ENCODE peak calls at places on chromosomes 6 and 20, in four cellular contexts. V is GM12878, Z is K562, H is HepG2. O is an unnamed sample.

GRCh38 chr6:33297956-33298772 is 578 bp downstream of the RGL2 start:
- DNase-seq in V (no peak), Z (peak; percentile 92), H (peak; percentile 80), O (peak; percentile 84)

GRCh38 chr6:140475086-140475485 is 1100.6 kb upstream of the CITED2 start:
- DNase-seq in V (no peak), Z (no peak), H (no peak), O (no peak)

GRCh38 chr6:46323312-46323965 is 152.7 kb upstream of the ENPP5 start:
- DNase-seq in V (no peak), Z (no peak), H (no peak), O (no peak)

GRCh38 chr20:14342910-14343309 is 5.5 kb upstream of the FLRT3 start:
- DNase-seq in V (no peak), Z (no peak), H (no peak), O (no peak)

GRCh38 chr6:161214722-161215121 is 59.1 kb downstream of the AGPAT4 start:
- DNase-seq in V (no peak), Z (peak; percentile 75), H (no peak), O (no peak)

GRCh38 chr6:40077315-40077714 is 143.1 kb upstream of the MOCS1 start:
- DNase-seq in V (no peak), Z (no peak), H (no peak), O (no peak)

GRCh38 chr20:3137492-3137891 is 22.2 kb downstream of the FASTKD5 start:
- DNase-seq in V (no peak), Z (no peak), H (no peak), O (no peak)

GRCh38 chr20:23366384-23366783 is 4.4 kb downstream of the GZF1 start:
- DNase-seq in V (no peak), Z (no peak), H (no peak), O (no peak)

GRCh38 chr20:57651977-57652864 is 32.0 kb upstream of the ZBP1 start:
- DNase-seq in V (no peak), Z (no peak), H (no peak), O (no peak)

GRCh38 chr6:81909981-81910910 is 157.8 kb upstream of the TENT5A start:
- DNase-seq in V (no peak), Z (no peak), H (no peak), O (no peak)

GRCh38 chr20:34112600-34113061 is 588 bp upstream of the EIF2S2 start:
- DNase-seq in V (no peak), Z (peak; percentile 61), H (peak; percentile 48), O (no peak)

GRCh38 chr20:64203037-64203777 is 39.0 kb downstream of the MYT1 start:
- DNase-seq in V (no peak), Z (no peak), H (no peak), O (no peak)

GRCh38 chr6:41504526-41505021 is 41.6 kb upstream of the FOXP4 start:
- DNase-seq in V (no peak), Z (no peak), H (no peak), O (no peak)
- TF ChIP-seq CHD2 in V (no peak), Z (no peak), H (no peak), O (no peak)

GRCh38 chr20:43665466-43666176 is 1.3 kb upstream of the MYBL2 start:
- DNase-seq in V (no peak), Z (no peak), H (no peak), O (no peak)
- TF ChIP-seq HDAC6 in V (no peak), Z (no peak), H (no peak), O (no peak)

DNA sequence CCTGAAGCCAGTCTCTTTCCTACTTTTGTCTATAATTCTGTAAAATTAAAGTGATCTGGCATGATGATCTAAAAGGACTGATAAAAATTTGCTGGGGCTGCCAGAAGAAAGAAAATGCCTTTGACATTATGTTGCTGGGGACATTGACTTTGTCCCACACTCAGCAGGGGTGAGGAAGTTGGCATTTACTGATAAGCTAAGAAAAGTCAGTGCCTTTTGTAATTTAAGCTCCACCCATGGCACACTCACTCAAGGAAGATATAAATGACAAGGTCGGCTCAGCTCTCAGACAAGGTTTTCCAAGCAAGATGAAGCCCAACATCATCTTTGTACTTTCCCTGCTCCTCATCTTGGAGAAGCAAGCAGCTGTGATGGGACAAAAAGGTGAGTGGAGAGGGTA is at the start of gene SEMG1:
- DNase-seq in V (no peak), Z (no peak), H (no peak), O (no peak)
- TF ChIP-seq CHD2 in V (no peak), Z (no peak), H (no peak), O (no peak)

GRCh38 chr20:4987130-4987529 is 14.2 kb downstream of the SLC23A2 start:
- DNase-seq in V (no peak), Z (no peak), H (no peak), O (no peak)

GRCh38 chr20:4979841-4980410 is 21.4 kb downstream of the SLC23A2 start:
- DNase-seq in V (no peak), Z (no peak), H (no peak), O (no peak)

GRCh38 chr20:4989570-4989969 is 11.7 kb downstream of the SLC23A2 start:
- DNase-seq in V (peak; percentile 19), Z (no peak), H (no peak), O (no peak)

GRCh38 chr20:4985658-4986057 is 15.7 kb downstream of the SLC23A2 start:
- DNase-seq in V (peak; percentile 24), Z (no peak), H (no peak), O (no peak)
- TF ChIP-seq HDAC6 in V (no peak), Z (no peak), H (no peak), O (no peak)

DNA sequence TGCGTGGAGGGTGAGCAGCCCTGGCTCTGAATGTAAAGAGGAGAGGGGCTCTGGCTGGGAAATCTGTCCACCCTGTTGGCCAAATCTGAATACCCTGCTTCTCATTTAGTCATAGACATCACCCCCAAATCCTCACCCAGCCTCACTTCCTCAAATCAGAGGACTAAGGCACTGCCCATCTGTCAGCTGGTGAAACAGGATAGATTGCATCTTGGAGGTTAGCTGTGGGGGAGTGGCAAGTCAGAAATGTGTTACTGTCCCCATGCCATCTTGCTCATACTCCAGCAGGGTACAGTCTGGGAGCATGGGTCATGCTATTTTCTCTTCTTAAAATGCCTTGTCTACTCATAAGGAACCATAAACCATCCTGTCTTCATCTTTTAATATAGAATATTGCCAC is 9.5 kb upstream of the DTNBP1 start:
- DNase-seq in V (no peak), Z (no peak), H (no peak), O (no peak)
- TF ChIP-seq CHD2 in V (no peak), Z (no peak), H (no peak), O (no peak)

GRCh38 chr6:137510923-137511322 is 16.7 kb upstream of the OLIG3 start:
- DNase-seq in V (no peak), Z (no peak), H (no peak), O (no peak)
- TF ChIP-seq HDAC6 in V (no peak), Z (no peak), H (no peak), O (no peak)

DNA sequence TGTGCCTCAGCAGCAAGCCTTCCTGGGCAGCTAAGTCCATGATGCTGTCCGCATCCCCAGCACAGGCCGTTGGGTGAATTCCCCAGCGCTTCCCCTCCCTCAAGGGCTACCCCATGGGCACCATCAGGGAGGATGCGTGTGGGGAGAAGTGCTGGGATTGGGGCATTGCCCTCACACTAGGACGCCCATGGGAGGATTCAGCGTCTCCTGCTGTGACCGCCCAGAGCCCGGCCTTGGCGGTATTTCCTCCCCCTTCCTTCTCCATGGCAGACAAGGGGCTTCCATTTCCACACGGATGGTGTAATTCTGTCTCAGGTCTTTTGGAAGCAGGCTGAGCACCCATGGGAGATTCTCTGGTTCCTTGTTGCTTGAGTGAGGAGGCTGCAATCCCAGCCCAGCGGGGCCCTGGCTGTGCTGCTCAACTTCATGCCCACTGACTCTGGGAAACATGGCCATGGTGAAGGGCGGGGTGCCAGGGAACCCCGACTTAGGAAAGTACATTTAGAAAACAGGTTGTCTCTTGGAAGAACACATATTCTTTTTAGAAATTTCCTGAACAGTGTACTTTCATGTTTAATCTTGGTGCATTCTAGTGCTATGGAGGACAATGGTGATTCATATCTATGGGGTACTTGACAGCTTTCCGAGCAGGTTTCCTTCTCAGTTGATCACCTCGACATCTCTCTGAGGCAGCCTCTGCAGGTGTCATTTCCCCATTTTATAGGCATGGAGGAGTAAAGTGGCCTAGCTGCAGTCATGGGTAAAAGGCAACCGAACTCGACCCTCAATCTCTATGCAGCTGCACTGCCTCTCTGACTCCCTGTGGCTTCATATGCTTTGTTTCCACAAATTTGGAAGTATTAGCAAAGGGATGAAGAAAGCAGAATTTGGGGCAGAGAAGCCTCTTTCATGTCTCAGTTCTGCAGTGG is 178.2 kb upstream of the CST7 start:
- DNase-seq in V (no peak), Z (no peak), H (no peak), O (no peak)
- TF ChIP-seq CHD2 in V (no peak), Z (no peak), H (no peak), O (no peak)

GRCh38 chr20:47568019-47568418 is 66.3 kb downstream of the NCOA3 start:
- DNase-seq in V (no peak), Z (no peak), H (peak; percentile 32), O (no peak)
- TF ChIP-seq HDAC6 in V (no peak), Z (no peak), H (no peak), O (no peak)